ENCODE peak calls at places on chromosome 11, in nine cellular contexts. J is heart left ventricle, X is PC-9, U is IMR-90, I is fibroblast of lung, Y is A549, F is adrenal gland, V is cardiac fibroblast, H is ovary. S is an unnamed sample.

GRCh38 chr11:61602775-61603569 is 22.1 kb upstream of the SYT7 start:
- DNase-seq in J (peak), X (peak), U (peak), I (peak), Y (no peak), F (no peak), V (peak), H (peak), S (peak)

GRCh38 chr11:720642-721346 is 14.8 kb downstream of the EPS8L2 start:
- DNase-seq in J (no peak), X (no peak), U (peak), I (no peak), Y (no peak), F (no peak), V (no peak), H (peak), S (no peak)

GRCh38 chr11:34721646-34722045 is 100.8 kb downstream of the EHF start:
- DNase-seq in J (no peak), X (no peak), U (peak), I (peak), Y (no peak), F (no peak), V (peak), H (no peak), S (no peak)

GRCh38 chr11:64969209-64969608 is 2.7 kb downstream of the MAJIN start:
- DNase-seq in J (no peak), X (peak), U (peak), I (peak), Y (peak), F (no peak), V (peak), H (no peak), S (no peak)

GRCh38 chr11:123221611-123222010 is 26.6 kb upstream of the CLMP start:
- DNase-seq in J (no peak), X (no peak), U (no peak), I (no peak), Y (no peak), F (no peak), V (no peak), H (no peak), S (no peak)

GRCh38 chr11:8917157-8917820 is 6.3 kb downstream of the AKIP1 start:
- DNase-seq in J (no peak), X (no peak), U (peak), I (peak), Y (no peak), F (no peak), V (peak), H (no peak), S (no peak)

GRCh38 chr11:34671946-34672345 is 51.1 kb downstream of the EHF start:
- DNase-seq in J (no peak), X (no peak), U (no peak), I (no peak), Y (no peak), F (no peak), V (no peak), H (no peak), S (no peak)

GRCh38 chr11:820655-821512 is 2.2 kb downstream of the PNPLA2 start:
- DNase-seq in J (peak), X (peak), U (peak), I (no peak), Y (peak), F (peak), V (peak), H (no peak), S (no peak)

DNA sequence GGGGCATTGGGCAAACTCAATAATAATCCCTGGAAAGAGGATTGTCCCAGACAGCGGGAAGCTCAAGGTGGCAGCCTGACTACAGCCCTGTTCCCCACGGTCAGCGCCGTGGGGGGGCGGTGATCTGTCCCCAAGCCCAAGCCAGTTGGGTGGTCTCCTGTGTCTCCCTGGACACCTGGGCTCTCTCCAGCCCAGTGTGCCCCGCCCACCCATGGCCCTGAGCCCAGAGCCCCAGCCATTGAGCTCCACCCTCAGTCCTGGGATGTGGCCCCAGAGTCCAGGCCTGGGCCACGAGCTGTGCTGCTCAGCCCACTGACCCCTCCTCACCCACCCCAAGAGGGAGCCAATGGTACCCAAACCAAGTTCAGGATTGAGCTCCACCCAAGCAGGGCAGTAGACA is 27.9 kb upstream of the PDE2A start:
- DNase-seq in J (no peak), X (no peak), U (no peak), I (no peak), Y (no peak), F (no peak), V (no peak), H (no peak), S (no peak)
- TF ChIP-seq CTCF in J (no peak), X (no peak), U (no peak), I (no peak), Y (no peak), F (no peak), V (no peak), H (no peak), S (no peak)

GRCh38 chr11:103862049-103862826 is 174.2 kb upstream of the DDI1 start:
- DNase-seq in J (no peak), X (no peak), U (no peak), I (no peak), Y (no peak), F (no peak), V (no peak), H (no peak), S (no peak)

GRCh38 chr11:103863497-103863896 is 172.9 kb upstream of the DDI1 start:
- DNase-seq in J (no peak), X (no peak), U (peak), I (peak), Y (no peak), F (no peak), V (peak), H (no peak), S (no peak)

GRCh38 chr11:103867481-103867880 is 169.0 kb upstream of the DDI1 start:
- DNase-seq in J (no peak), X (no peak), U (no peak), I (no peak), Y (no peak), F (no peak), V (no peak), H (no peak), S (no peak)

DNA sequence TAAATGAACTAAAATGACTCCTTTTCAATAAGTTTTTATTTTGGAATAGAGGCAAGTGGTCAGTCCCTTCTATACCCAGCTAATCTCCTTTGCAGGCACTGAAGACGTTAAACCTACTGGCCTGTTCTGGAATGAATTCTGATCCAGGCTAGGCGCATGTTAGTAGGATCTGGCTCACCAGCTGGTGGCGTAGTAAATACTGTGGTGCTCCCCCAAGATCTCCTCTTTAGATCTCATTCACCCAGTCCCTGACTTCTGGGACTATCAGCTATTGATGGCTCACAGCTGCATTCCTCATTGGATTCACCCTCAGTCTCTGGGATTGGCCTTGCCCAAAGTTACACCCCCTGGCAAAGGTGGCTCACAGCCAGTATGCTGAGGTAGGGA is 173.6 kb upstream of the DDI1 start:
- DNase-seq in J (no peak), X (no peak), U (no peak), I (no peak), Y (no peak), F (no peak), V (no peak), H (no peak), S (no peak)
- TF ChIP-seq CTCF in J (no peak), X (no peak), U (no peak), I (no peak), Y (no peak), F (no peak), V (no peak), H (no peak), S (no peak)

DNA sequence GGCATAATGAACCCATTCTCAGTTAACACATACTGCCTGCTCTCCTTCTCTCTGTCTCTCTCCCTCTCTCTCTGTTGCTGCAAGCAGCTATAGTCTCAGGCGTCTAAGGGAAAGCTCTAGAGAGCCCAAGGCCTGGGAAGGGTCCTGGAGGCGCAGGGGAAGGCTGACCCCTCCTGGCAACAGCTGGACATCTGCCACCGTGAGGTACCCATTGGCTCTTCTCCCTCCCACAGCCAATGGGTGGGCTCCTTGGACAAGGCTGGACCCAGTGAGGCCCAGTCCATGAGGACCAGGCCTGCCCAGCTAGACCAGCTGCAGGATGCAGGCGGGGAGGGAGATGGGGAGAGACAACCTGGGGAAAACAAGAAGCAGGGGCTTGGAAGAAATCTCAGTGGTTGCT is 349.8 kb downstream of the BUD13 start:
- DNase-seq in J (no peak), X (no peak), U (no peak), I (no peak), Y (no peak), F (no peak), V (no peak), H (no peak), S (no peak)
- TF ChIP-seq CTCF in J (no peak), X (no peak), U (no peak), I (no peak), Y (no peak), F (no peak), V (no peak), H (no peak), S (no peak)

GRCh38 chr11:58576792-58577440 is 1.3 kb upstream of the LPXN start:
- DNase-seq in J (no peak), X (peak), U (peak), I (peak), Y (peak), F (no peak), V (peak), H (peak), S (no peak)
- TF ChIP-seq CTCF in J (no peak), X (peak), U (peak), I (peak), Y (peak), F (peak), V (peak), H (peak), S (peak)

DNA sequence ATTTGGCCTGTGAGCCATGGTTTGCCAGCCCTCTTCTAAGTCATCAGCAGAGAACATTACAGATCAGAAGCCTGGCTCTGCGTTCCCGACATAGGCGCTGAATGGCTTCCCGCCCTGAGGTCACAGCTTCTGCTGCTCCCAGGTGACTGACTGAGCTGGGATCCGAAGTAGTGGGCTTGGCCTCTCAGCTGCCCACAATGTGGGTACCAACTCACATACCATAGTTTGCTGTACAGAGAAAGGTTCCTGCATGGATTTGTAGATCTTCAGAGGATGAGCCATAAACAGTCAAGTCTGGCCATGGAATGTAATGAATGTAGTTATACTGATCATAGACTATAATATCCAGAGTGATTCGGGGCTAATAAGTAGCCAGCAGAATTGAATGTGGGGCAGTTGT is 42.6 kb downstream of the TEAD1 start:
- DNase-seq in J (no peak), X (no peak), U (no peak), I (no peak), Y (no peak), F (no peak), V (no peak), H (no peak), S (no peak)
- TF ChIP-seq CTCF in J (no peak), X (no peak), U (no peak), I (no peak), Y (no peak), F (no peak), V (no peak), H (no peak), S (no peak)

GRCh38 chr11:36376315-36376887 is 80.3 kb downstream of the PRR5L start:
- DNase-seq in J (peak), X (no peak), U (peak), I (peak), Y (peak), F (peak), V (peak), H (peak), S (no peak)

GRCh38 chr11:36374726-36375125 is 78.6 kb downstream of the PRR5L start:
- DNase-seq in J (no peak), X (no peak), U (no peak), I (no peak), Y (no peak), F (no peak), V (no peak), H (no peak), S (no peak)

GRCh38 chr11:36375348-36376314 is 79.5 kb downstream of the PRR5L start:
- DNase-seq in J (no peak), X (no peak), U (no peak), I (peak), Y (no peak), F (no peak), V (no peak), H (no peak), S (no peak)

GRCh38 chr11:36377759-36378553 is 81.9 kb downstream of the PRR5L start:
- DNase-seq in J (no peak), X (no peak), U (no peak), I (no peak), Y (no peak), F (no peak), V (no peak), H (no peak), S (no peak)

DNA sequence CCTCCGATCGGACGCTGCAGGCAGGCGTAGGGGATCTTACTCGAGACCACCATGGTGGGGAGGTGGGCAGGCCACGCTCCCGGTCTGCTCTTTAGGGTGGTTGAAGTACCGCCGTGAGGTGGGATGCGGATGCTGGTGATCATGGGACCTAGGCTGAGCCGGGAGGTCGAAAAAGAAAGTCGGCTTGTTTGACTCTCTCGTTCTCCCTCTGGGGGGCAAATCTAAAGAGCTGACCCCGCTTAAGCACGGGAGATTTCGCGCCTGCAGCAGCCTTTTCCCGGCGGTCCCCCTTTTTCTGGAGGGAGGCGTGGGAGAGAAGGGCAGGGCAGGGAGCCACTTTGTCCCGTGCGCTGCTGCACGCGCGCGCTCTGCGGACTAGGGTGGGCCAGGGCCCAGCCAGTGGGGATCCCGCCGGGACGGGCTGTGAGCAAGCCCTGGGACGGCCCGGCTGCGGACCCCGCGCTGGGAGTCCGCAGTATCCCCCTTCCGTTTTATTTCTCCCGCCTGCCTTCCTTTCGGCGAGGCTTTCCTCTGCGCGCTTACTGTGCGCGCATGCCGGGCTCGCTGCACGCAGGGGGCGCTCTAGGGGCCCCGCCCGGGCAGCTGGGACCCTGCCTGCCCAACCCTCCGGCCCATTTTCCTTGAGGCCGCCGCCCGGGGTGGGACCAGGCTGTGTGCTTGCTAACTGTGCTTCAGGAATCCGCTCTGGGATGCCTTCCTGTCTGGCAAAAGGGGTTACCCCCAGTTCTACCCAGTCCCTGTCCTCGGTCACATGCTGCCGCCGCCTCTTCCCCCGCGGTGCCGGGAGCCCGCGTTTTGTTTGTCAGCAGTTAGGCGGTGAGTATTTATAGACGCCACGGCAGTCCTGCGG is 81.0 kb downstream of the PRR5L start:
- DNase-seq in J (peak), X (no peak), U (peak), I (peak), Y (peak), F (peak), V (peak), H (peak), S (peak)
- TF ChIP-seq CTCF in J (peak), X (peak), U (peak), I (peak), Y (peak), F (peak), V (peak), H (peak), S (peak)

GRCh38 chr11:63670738-63671321 is 346 bp downstream of the ATL3 start:
- DNase-seq in J (peak), X (peak), U (no peak), I (peak), Y (peak), F (peak), V (no peak), H (peak), S (peak)
- TF ChIP-seq CTCF in J (no peak), X (peak), U (peak), I (peak), Y (peak), F (peak), V (peak), H (no peak), S (peak)

DNA sequence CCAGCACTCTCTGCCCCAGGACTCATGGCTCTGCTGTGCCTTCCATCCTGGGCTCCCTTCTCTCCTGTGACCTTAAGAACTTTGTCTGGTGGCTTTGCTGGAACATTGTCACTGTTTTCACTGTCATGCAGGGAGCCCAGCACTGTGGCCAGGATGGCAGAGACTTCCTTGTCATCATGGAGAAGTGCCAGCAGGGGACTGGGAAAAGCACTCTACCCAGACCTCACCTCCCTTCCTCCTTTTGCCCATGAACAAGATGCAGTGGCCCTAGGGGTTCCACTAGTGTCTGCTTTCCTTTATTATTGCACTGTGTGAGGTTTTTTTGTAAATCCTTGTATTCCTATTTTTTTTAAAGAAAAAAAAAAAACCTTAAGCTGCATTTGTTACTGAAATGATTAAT is 2.9 kb upstream of the TTC36 start:
- DNase-seq in J (no peak), X (no peak), U (no peak), I (no peak), Y (no peak), F (peak), V (no peak), H (no peak), S (no peak)
- TF ChIP-seq CTCF in J (no peak), X (no peak), U (no peak), I (no peak), Y (no peak), F (no peak), V (no peak), H (no peak), S (no peak)